ENCODE peak calls at places on chromosomes 12 and 14, in ten cellular contexts. F is substantia nigra; X is central memory CD4-positive, alpha-beta T cell; N is nephron progenitor cell; Q is astrocyte of the hippocampus; W is OCI-LY7; Y is pancreas; M is adipocyte; B is Daoy; H is GM06990. U is an unnamed sample.

GRCh38 chr12:109502332-109502731 is 24.9 kb downstream of the UBE3B start:
- DNase-seq in F (no peak), X (no peak), N (no peak), Q (no peak), W (no peak), Y (no peak), M (no peak), B (no peak), H (no peak), U (no peak)

GRCh38 chr12:20183563-20183962 is 184.8 kb upstream of the PDE3A start:
- DNase-seq in F (no peak), X (no peak), N (no peak), Q (peak), W (no peak), Y (no peak), M (peak), B (no peak), H (no peak), U (no peak)

GRCh38 chr14:100303179-100303578 is 3.1 kb downstream of the SLC25A29 start:
- DNase-seq in F (no peak), X (no peak), N (no peak), Q (peak), W (peak), Y (peak), M (peak), B (no peak), H (no peak), U (no peak)

GRCh38 chr12:4401108-4401507 is 21.6 kb upstream of the FGF23 start:
- DNase-seq in F (no peak), X (no peak), N (no peak), Q (no peak), W (no peak), Y (no peak), M (no peak), B (no peak), H (no peak), U (no peak)

GRCh38 chr12:88305491-88305890 is 163.4 kb downstream of the TMTC3 start:
- DNase-seq in F (no peak), X (no peak), N (no peak), Q (no peak), W (no peak), Y (no peak), M (no peak), B (no peak), H (no peak), U (no peak)

GRCh38 chr14:100542619-100543205 is 44.5 kb downstream of the BEGAIN start:
- DNase-seq in F (no peak), X (no peak), N (no peak), Q (no peak), W (no peak), Y (peak), M (no peak), B (no peak), H (no peak), U (no peak)

GRCh38 chr12:52217223-52217622 is 15.8 kb upstream of the KRT7 start:
- DNase-seq in F (no peak), X (no peak), N (no peak), Q (no peak), W (no peak), Y (peak), M (no peak), B (peak), H (no peak), U (no peak)

GRCh38 chr14:55604900-55605418 is 25.0 kb downstream of the KTN1 start:
- DNase-seq in F (no peak), X (no peak), N (no peak), Q (no peak), W (no peak), Y (no peak), M (no peak), B (no peak), H (no peak), U (no peak)

GRCh38 chr12:24921251-24922038 is 27.5 kb downstream of the BCAT1 start:
- DNase-seq in F (no peak), X (no peak), N (no peak), Q (no peak), W (no peak), Y (no peak), M (peak), B (no peak), H (no peak), U (no peak)

GRCh38 chr12:48969847-48970701 is 1.5 kb downstream of the WNT10B start:
- DNase-seq in F (no peak), X (no peak), N (peak), Q (peak), W (no peak), Y (no peak), M (peak), B (no peak), H (peak), U (peak)